ENCODE peak calls at places on chromosomes 11 and 22, in eight cellular contexts. A, Q, E, Z, K, D, W and S are unnamed samples.

GRCh38 chr22:49776891-49777290 is 50.8 kb downstream of the BRD1 start:
- DNase-seq in A (no peak), Q (no peak), E (no peak), Z (no peak), K (no peak), D (no peak), W (no peak), S (no peak)

GRCh38 chr11:76184551-76184993 is 21.7 kb downstream of the WNT11 start:
- DNase-seq in A (no peak), Q (no peak), E (no peak), Z (no peak), K (peak), D (no peak), W (no peak), S (no peak)

GRCh38 chr22:28647216-28647615 is 32.4 kb downstream of the TTC28 start:
- DNase-seq in A (no peak), Q (no peak), E (no peak), Z (no peak), K (no peak), D (no peak), W (no peak), S (no peak)

GRCh38 chr22:48389916-48390315 is 1437.8 kb downstream of the BRD1 start:
- DNase-seq in A (no peak), Q (no peak), E (peak), Z (no peak), K (no peak), D (no peak), W (no peak), S (peak)

GRCh38 chr22:28027453-28028448 is 108.7 kb upstream of the PITPNB start:
- DNase-seq in A (no peak), Q (no peak), E (peak), Z (no peak), K (peak), D (no peak), W (peak), S (no peak)

GRCh38 chr11:16605440-16605970 is 132.9 kb upstream of the C11orf58 start:
- DNase-seq in A (no peak), Q (no peak), E (no peak), Z (no peak), K (peak), D (peak), W (no peak), S (no peak)

GRCh38 chr11:64186205-64187165 is 514 bp downstream of the STIP1 start:
- DNase-seq in A (peak), Q (no peak), E (peak), Z (no peak), K (no peak), D (peak), W (no peak), S (no peak)

GRCh38 chr11:108340958-108341357 is 118.1 kb downstream of the ATM start:
- DNase-seq in A (no peak), Q (no peak), E (no peak), Z (no peak), K (no peak), D (no peak), W (peak), S (no peak)

GRCh38 chr11:115925568-115925904 is 421.3 kb upstream of the CADM1 start:
- DNase-seq in A (no peak), Q (no peak), E (no peak), Z (no peak), K (no peak), D (no peak), W (no peak), S (no peak)
- TF ChIP-seq POLR2AphosphoS5 in A (no peak), Q (no peak), E (no peak), Z (no peak), K (no peak), D (no peak), W (no peak), S (no peak)

GRCh38 chr11:9320047-9320446 is 5.7 kb upstream of the TMEM41B start:
- DNase-seq in A (no peak), Q (no peak), E (no peak), Z (no peak), K (no peak), D (no peak), W (no peak), S (no peak)
- H3K27ac ChIP-seq in A (no peak), Q (peak), E (no peak), Z (no peak), K (no peak), D (no peak), W (no peak), S (no peak)

GRCh38 chr11:46060013-46060412 is 61.2 kb downstream of the PHF21A start:
- DNase-seq in A (no peak), Q (no peak), E (no peak), Z (no peak), K (no peak), D (no peak), W (no peak), S (no peak)

GRCh38 chr11:46065681-46066080 is 55.6 kb downstream of the PHF21A start:
- DNase-seq in A (no peak), Q (no peak), E (no peak), Z (no peak), K (no peak), D (no peak), W (no peak), S (no peak)

GRCh38 chr11:46063138-46063537 is 58.1 kb downstream of the PHF21A start:
- DNase-seq in A (no peak), Q (no peak), E (no peak), Z (no peak), K (no peak), D (no peak), W (no peak), S (no peak)

GRCh38 chr11:46066335-46066734 is 54.9 kb downstream of the PHF21A start:
- DNase-seq in A (no peak), Q (no peak), E (no peak), Z (no peak), K (no peak), D (no peak), W (no peak), S (no peak)

DNA sequence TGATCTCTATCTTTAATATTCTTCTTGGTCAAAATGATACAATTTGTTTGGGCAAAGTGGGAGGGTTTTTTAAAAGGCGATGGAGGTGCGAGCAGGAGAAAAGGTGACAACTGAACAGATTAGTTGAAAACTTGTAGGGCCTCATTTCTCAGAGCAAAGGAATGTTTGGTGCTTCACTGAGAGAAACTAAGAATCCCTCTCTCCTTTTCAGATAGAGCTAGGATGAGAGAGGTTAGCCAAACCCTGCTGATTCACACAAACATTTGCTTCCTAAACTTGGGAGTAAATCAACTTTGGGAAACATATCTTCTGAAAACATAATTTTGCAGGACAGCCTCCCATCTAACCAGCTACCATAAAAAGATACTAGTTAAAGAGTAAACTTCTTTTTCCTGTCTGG is 57.0 kb downstream of the PHF21A start:
- DNase-seq in A (no peak), Q (no peak), E (no peak), Z (no peak), K (no peak), D (no peak), W (no peak), S (no peak)
- TF ChIP-seq CTCF in A (no peak), Q (no peak), E (no peak), Z (no peak), K (no peak), D (no peak), W (no peak), S (no peak)

GRCh38 chr11:117022526-117022925 is 75.7 kb downstream of the SIK3 start:
- DNase-seq in A (no peak), Q (no peak), E (no peak), Z (no peak), K (no peak), D (no peak), W (no peak), S (no peak)
- TF ChIP-seq POLR2AphosphoS5 in A (no peak), Q (no peak), E (no peak), Z (no peak), K (no peak), D (no peak), W (no peak), S (no peak)

GRCh38 chr22:22158965-22159364 is 85.6 kb upstream of the VPREB1 start:
- DNase-seq in A (no peak), Q (no peak), E (no peak), Z (no peak), K (no peak), D (no peak), W (no peak), S (no peak)

GRCh38 chr22:22156348-22156715 is 88.3 kb upstream of the VPREB1 start:
- DNase-seq in A (no peak), Q (no peak), E (no peak), Z (no peak), K (no peak), D (no peak), W (no peak), S (no peak)

GRCh38 chr22:22158207-22158816 is 86.3 kb upstream of the VPREB1 start:
- DNase-seq in A (no peak), Q (no peak), E (no peak), Z (no peak), K (no peak), D (no peak), W (no peak), S (no peak)

GRCh38 chr22:22156716-22157499 is 87.7 kb upstream of the VPREB1 start:
- DNase-seq in A (peak), Q (peak), E (no peak), Z (no peak), K (peak), D (peak), W (no peak), S (no peak)

DNA sequence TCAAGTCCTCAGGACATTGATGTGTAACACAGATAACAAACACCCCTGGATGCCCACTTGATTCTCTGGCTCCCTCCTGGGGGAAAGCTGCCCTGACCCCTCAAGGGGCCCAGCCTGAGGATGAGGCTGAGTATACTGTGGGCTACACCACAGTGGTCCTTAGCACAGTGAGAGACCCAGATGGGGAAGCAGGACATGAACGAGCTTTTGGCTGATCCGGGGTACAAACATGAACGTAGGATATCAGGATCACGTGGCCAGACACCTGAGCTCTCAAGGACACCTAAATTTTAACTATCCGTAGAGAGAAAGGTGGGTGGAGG is 87.1 kb upstream of the VPREB1 start:
- DNase-seq in A (no peak), Q (no peak), E (no peak), Z (no peak), K (no peak), D (no peak), W (no peak), S (no peak)
- H3K27ac ChIP-seq in A (peak), Q (no peak), E (no peak), Z (no peak), K (no peak), D (no peak), W (no peak), S (no peak)

GRCh38 chr22:30730351-30730750 is 35.7 kb downstream of the OSBP2 start:
- DNase-seq in A (no peak), Q (no peak), E (no peak), Z (no peak), K (no peak), D (no peak), W (no peak), S (no peak)

GRCh38 chr22:30728829-30729228 is 34.2 kb downstream of the OSBP2 start:
- DNase-seq in A (no peak), Q (no peak), E (no peak), Z (no peak), K (no peak), D (no peak), W (no peak), S (no peak)

GRCh38 chr22:30731658-30732057 is 37.0 kb downstream of the OSBP2 start:
- DNase-seq in A (no peak), Q (no peak), E (no peak), Z (no peak), K (no peak), D (no peak), W (no peak), S (no peak)

GRCh38 chr22:30733081-30733680 is 38.5 kb downstream of the OSBP2 start:
- DNase-seq in A (peak), Q (no peak), E (no peak), Z (no peak), K (no peak), D (no peak), W (no peak), S (no peak)

GRCh38 chr22:30732426-30732825 is 37.8 kb downstream of the OSBP2 start:
- DNase-seq in A (no peak), Q (no peak), E (no peak), Z (no peak), K (no peak), D (no peak), W (no peak), S (no peak)
- TF ChIP-seq CTCF in A (no peak), Q (no peak), E (no peak), Z (no peak), K (no peak), D (no peak), W (no peak), S (no peak)

GRCh38 chr11:118827118-118827517 is 36.2 kb upstream of the DDX6 start:
- DNase-seq in A (no peak), Q (no peak), E (no peak), Z (no peak), K (no peak), D (peak), W (no peak), S (no peak)
- TF ChIP-seq POLR2AphosphoS5 in A (no peak), Q (no peak), E (no peak), Z (no peak), K (no peak), D (peak), W (no peak), S (no peak)

GRCh38 chr22:44455151-44455962 is 42.7 kb downstream of the RTL6 start:
- DNase-seq in A (no peak), Q (no peak), E (no peak), Z (peak), K (no peak), D (peak), W (peak), S (peak)
- H3K27ac ChIP-seq in A (no peak), Q (peak), E (no peak), Z (no peak), K (no peak), D (peak), W (no peak), S (no peak)

GRCh38 chr22:25060522-25061071 is 108.1 kb downstream of the KIAA1671 start:
- DNase-seq in A (no peak), Q (no peak), E (no peak), Z (no peak), K (no peak), D (no peak), W (no peak), S (no peak)
- TF ChIP-seq CTCF in A (no peak), Q (no peak), E (no peak), Z (no peak), K (peak), D (peak), W (no peak), S (peak)

GRCh38 chr11:36033082-36033751 is 89.4 kb downstream of the LDLRAD3 start:
- DNase-seq in A (peak), Q (no peak), E (no peak), Z (no peak), K (no peak), D (no peak), W (no peak), S (no peak)

GRCh38 chr11:36035999-36036398 is 92.1 kb downstream of the LDLRAD3 start:
- DNase-seq in A (no peak), Q (no peak), E (no peak), Z (no peak), K (no peak), D (no peak), W (no peak), S (no peak)

GRCh38 chr11:36033936-36034335 is 90.1 kb downstream of the LDLRAD3 start:
- DNase-seq in A (no peak), Q (no peak), E (no peak), Z (no peak), K (no peak), D (no peak), W (no peak), S (no peak)

GRCh38 chr11:36035454-36035853 is 91.6 kb downstream of the LDLRAD3 start:
- DNase-seq in A (no peak), Q (no peak), E (no peak), Z (no peak), K (no peak), D (no peak), W (no peak), S (no peak)

DNA sequence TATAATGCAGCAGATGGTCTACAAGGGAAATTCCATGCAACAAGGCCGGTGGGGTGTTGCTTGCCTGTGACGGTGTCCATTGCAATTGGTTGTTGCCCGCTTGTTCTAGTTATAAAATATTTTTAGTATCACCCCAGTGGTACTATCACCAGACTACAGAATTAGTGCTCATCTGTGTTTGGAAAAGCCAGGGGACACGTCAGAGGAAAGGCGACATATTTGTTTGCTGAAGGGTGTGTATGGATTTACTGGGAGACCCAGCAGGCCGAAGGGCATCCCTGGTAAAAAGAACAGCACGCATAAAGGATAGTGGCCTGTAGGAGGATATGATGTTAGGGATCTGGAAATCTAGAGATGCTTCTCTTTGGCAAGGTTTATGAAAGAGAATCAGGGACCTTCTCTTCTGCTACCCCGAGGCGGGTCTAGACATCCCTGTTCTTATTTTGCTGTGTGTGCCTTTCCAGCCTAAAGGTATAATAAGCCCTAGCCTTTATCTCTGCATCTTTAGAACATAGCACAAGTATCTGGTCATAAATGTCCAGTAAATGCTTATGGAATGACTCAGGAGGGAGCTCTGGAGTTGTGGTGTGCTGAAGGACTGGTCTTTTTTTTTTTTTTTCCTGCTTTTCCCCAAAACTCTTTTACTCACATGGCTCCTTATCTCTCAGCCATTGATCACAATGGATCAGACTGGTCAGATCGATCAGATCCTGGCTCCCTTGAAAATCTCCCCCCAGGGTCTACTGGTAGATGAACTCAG is 90.9 kb downstream of the LDLRAD3 start:
- DNase-seq in A (no peak), Q (no peak), E (no peak), Z (no peak), K (peak), D (no peak), W (no peak), S (no peak)
- TF ChIP-seq POLR2AphosphoS5 in A (no peak), Q (no peak), E (no peak), Z (no peak), K (peak), D (no peak), W (no peak), S (no peak)